ENCODE peak calls at places on chromosomes 3 and 15, in ten cellular contexts. D is ELF-1, M is NCI-H1092 treated with DMSO at 0.1 percent for 48 hours, R is kidney epithelial cell, K is C1 segment of cervical spinal cord, O is AG08396, Z is ovary, B is mucosa of descending colon, A is lower lobe of right lung, Y is cardiac fibroblast. P is an unnamed sample.

GRCh38 chr15:85379403-85380131 is 836 bp upstream of the AKAP13 start:
- DNase-seq in D (peak; percentile 23), M (no peak), R (no peak), K (peak; percentile 39), O (peak; percentile 14), Z (no peak), B (peak; percentile 38), A (no peak), Y (no peak), P (peak; percentile 72)

GRCh38 chr3:165212580-165212979 is 16.4 kb upstream of the SLITRK3 start:
- DNase-seq in D (no peak), M (no peak), R (no peak), K (no peak), O (no peak), Z (no peak), B (no peak), A (no peak), Y (no peak), P (no peak)

GRCh38 chr15:61621146-61621545 is 392.0 kb upstream of the RORA start:
- DNase-seq in D (peak; percentile 79), M (peak; percentile 54), R (no peak), K (no peak), O (no peak), Z (no peak), B (peak; percentile 24), A (no peak), Y (peak; percentile 2), P (peak; percentile 7)

GRCh38 chr3:38323060-38323459 is 23.5 kb upstream of the XYLB start:
- DNase-seq in D (no peak), M (no peak), R (no peak), K (no peak), O (no peak), Z (no peak), B (no peak), A (no peak), Y (no peak), P (no peak)

GRCh38 chr3:117277816-117278215 is 568.2 kb downstream of the TUSC7 start:
- DNase-seq in D (no peak), M (peak; percentile 29), R (no peak), K (no peak), O (no peak), Z (no peak), B (no peak), A (no peak), Y (no peak), P (no peak)

GRCh38 chr3:134388748-134389485 is 14.7 kb upstream of the AMOTL2 start:
- DNase-seq in D (no peak), M (no peak), R (no peak), K (no peak), O (no peak), Z (no peak), B (no peak), A (no peak), Y (no peak), P (no peak)

GRCh38 chr3:134333522-134334181 is 40.6 kb downstream of the AMOTL2 start:
- DNase-seq in D (peak; percentile 91), M (no peak), R (no peak), K (no peak), O (peak; percentile 71), Z (no peak), B (no peak), A (no peak), Y (peak; percentile 84), P (no peak)

GRCh38 chr15:40002295-40002694 is 36.7 kb downstream of the SRP14 start:
- DNase-seq in D (no peak), M (no peak), R (no peak), K (no peak), O (peak; percentile 25), Z (no peak), B (peak; percentile 55), A (no peak), Y (no peak), P (no peak)

GRCh38 chr15:69797051-69797595 is 300.6 kb downstream of the TLE3 start:
- DNase-seq in D (no peak), M (no peak), R (no peak), K (no peak), O (no peak), Z (no peak), B (no peak), A (no peak), Y (no peak), P (no peak)

GRCh38 chr3:33131328-33132018 is 17.7 kb downstream of the CRTAP start:
- DNase-seq in D (peak; percentile 87), M (peak; percentile 41), R (peak; percentile 25), K (no peak), O (peak; percentile 69), Z (no peak), B (peak; percentile 68), A (no peak), Y (peak; percentile 85), P (peak; percentile 82)

P was measured in NAMALWA.